ENCODE peak calls at places on chromosomes 16 and 17, in seven cellular contexts. K is CD8-positive, alpha-beta memory T cell; Y is AG08396; D is RPMI7951; W is T-cell; Z is pancreas; R is left ventricle myocardium superior. G is an unnamed sample.

GRCh38 chr16:70691223-70692129 is 5.6 kb upstream of the MTSS2 start:
- DNase-seq in R (peak; percentile 77), K (no peak), Y (peak; percentile 91), Z (peak; percentile 29), D (peak; percentile 99), W (no peak), G (peak; percentile 86)

GRCh38 chr16:49093939-49094338 is 187.7 kb downstream of the CBLN1 start:
- DNase-seq in R (no peak), W (no peak), Y (no peak), D (no peak), Z (no peak), K (no peak), G (no peak)

GRCh38 chr16:11405331-11406176 is 60.3 kb downstream of the RMI2 start:
- DNase-seq in Y (peak; percentile 56), W (peak; percentile 38), D (peak; percentile 31), R (peak; percentile 30), Z (no peak), K (peak; percentile 17), G (no peak)

GRCh38 chr17:82083009-82083408 is 15.0 kb downstream of the FASN start:
- DNase-seq in D (no peak), Y (no peak), W (no peak), Z (no peak), K (no peak), R (no peak), G (no peak)

GRCh38 chr17:27244481-27245223 is 49.3 kb upstream of the WSB1 start:
- DNase-seq in K (no peak), Z (peak; percentile 32), W (no peak), R (peak; percentile 78), Y (peak; percentile 79), D (peak; percentile 74), G (peak; percentile 89)

GRCh38 chr16:12162151-12162559 is 185.6 kb downstream of the SNX29 start:
- DNase-seq in Z (no peak), W (no peak), R (no peak), D (no peak), K (no peak), Y (no peak), G (no peak)

GRCh38 chr17:80931421-80932265 is 60.0 kb upstream of the CHMP6 start:
- DNase-seq in D (peak; percentile 67), K (no peak), W (no peak), R (no peak), Z (no peak), Y (peak; percentile 93), G (peak; percentile 22)

GRCh38 chr17:69066482-69066881 is 5.8 kb upstream of the ABCA9 start:
- DNase-seq in D (no peak), K (no peak), W (no peak), Z (no peak), Y (no peak), R (no peak), G (no peak)

GRCh38 chr17:64500923-64501765 is 4.3 kb upstream of the POLG2 start:
- DNase-seq in W (no peak), D (no peak), Y (no peak), R (no peak), K (no peak), Z (no peak), G (no peak)

GRCh38 chr16:6031102-6031501 is 933.5 kb upstream of the EEF2KMT start:
- DNase-seq in K (no peak), Z (no peak), W (no peak), Y (no peak), R (no peak), D (no peak), G (no peak)

GRCh38 chr16:85637061-85637807 is 24.1 kb downstream of the GSE1 start:
- DNase-seq in W (no peak), Z (no peak), Y (no peak), R (no peak), K (no peak), D (no peak), G (no peak)

GRCh38 chr16:69564845-69565610 is 738 bp upstream of the NFAT5 start:
- DNase-seq in W (no peak), Z (no peak), K (peak; percentile 37), D (no peak), Y (peak; percentile 5), R (no peak), G (no peak)

GRCh38 chr16:56911771-56912541 is 20.0 kb upstream of the HERPUD1 start:
- DNase-seq in Y (peak; percentile 29), W (no peak), D (peak; percentile 61), Z (no peak), R (peak; percentile 55), K (no peak), G (peak; percentile 81)

GRCh38 chr16:49543315-49543946 is 169.8 kb downstream of the C16orf78 start:
- DNase-seq in D (no peak), Z (no peak), R (no peak), K (no peak), W (no peak), Y (no peak), G (no peak)

GRCh38 chr17:65356524-65356923 is 204.9 kb downstream of the AXIN2 start:
- DNase-seq in Y (no peak), W (no peak), R (no peak), Z (no peak), D (no peak), K (no peak), G (no peak)

GRCh38 chr17:44095647-44096496 is 25.3 kb downstream of the G6PC3 start:
- DNase-seq in Z (no peak), Y (peak; percentile 77), D (peak; percentile 92), K (no peak), W (no peak), R (peak; percentile 72), G (peak; percentile 84)

GRCh38 chr16:85316944-85317343 is 204.7 kb upstream of the CIBAR2 start:
- DNase-seq in Z (no peak), K (no peak), W (no peak), Y (no peak), R (no peak), D (no peak), G (no peak)

GRCh38 chr17:41523225-41523593 is 4.5 kb upstream of the KRT15 start:
- DNase-seq in R (no peak), K (no peak), D (no peak), Y (no peak), W (no peak), Z (no peak), G (no peak)

GRCh38 chr16:89396156-89396555 is 94.2 kb downstream of the ANKRD11 start:
- DNase-seq in D (no peak), R (no peak), W (no peak), Z (no peak), Y (no peak), K (no peak), G (no peak)

GRCh38 chr16:85286970-85287814 is 174.9 kb upstream of the CIBAR2 start:
- DNase-seq in Z (no peak), W (no peak), R (peak; percentile 73), K (no peak), D (peak; percentile 94), Y (peak; percentile 70), G (peak; percentile 83)

GRCh38 chr17:78478757-78479297 is 98.4 kb downstream of the DNAH17 start:
- DNase-seq in W (no peak), Z (no peak), K (no peak), R (no peak), Y (no peak), D (no peak), G (no peak)

GRCh38 chr16:35386619-35387018 is 1927.2 kb downstream of the TP53TG3F start:
- DNase-seq in Y (no peak), Z (no peak), R (no peak), D (no peak), W (no peak), K (no peak), G (no peak)

GRCh38 chr17:18191967-18192366 is 8.3 kb downstream of the ALKBH5 start:
- DNase-seq in R (no peak), Z (no peak), D (no peak), Y (no peak), W (no peak), K (no peak), G (no peak)

GRCh38 chr17:7687072-7687907 is at the start of gene TP53:
- DNase-seq in W (peak; percentile 90), D (peak; percentile 91), K (peak; percentile 86), Y (peak; percentile 78), R (peak; percentile 84), Z (peak; percentile 87), G (peak; percentile 90)

GRCh38 chr16:59067207-59067606 is 333.1 kb upstream of the GOT2 start:
- DNase-seq in D (no peak), R (no peak), Y (no peak), K (no peak), Z (no peak), W (no peak), G (no peak)

GRCh38 chr16:13168091-13168572 is 266.7 kb downstream of the SHISA9 start:
- DNase-seq in D (peak; percentile 3), K (no peak), Y (no peak), W (no peak), R (no peak), Z (no peak), G (no peak)

GRCh38 chr16:4501071-4501478 is 24.9 kb downstream of the HMOX2 start:
- DNase-seq in W (no peak), K (no peak), R (no peak), D (no peak), Z (no peak), Y (no peak), G (no peak)

GRCh38 chr17:50361561-50362480 is 11.2 kb downstream of the MRPL27 start:
- DNase-seq in W (peak; percentile 52), Y (peak; percentile 84), K (peak; percentile 59), Z (no peak), R (no peak), D (peak; percentile 53), G (no peak)

GRCh38 chr17:10161392-10161791 is 37.0 kb downstream of the GAS7 start:
- DNase-seq in D (no peak), W (no peak), R (no peak), K (no peak), Z (no peak), Y (no peak), G (no peak)

GRCh38 chr17:80947200-80947940 is 44.3 kb upstream of the CHMP6 start:
- DNase-seq in W (no peak), R (no peak), D (no peak), Y (no peak), Z (peak; percentile 4), K (no peak), G (peak; percentile 44)

GRCh38 chr16:8623634-8624033 is 2.1 kb downstream of the METTL22 start:
- DNase-seq in Z (no peak), R (no peak), Y (peak; percentile 54), D (peak; percentile 11), W (no peak), K (no peak), G (no peak)

GRCh38 chr17:69761767-69762321 is 313.2 kb upstream of the KCNJ16 start:
- DNase-seq in Z (no peak), D (peak; percentile 77), K (no peak), Y (peak; percentile 59), R (no peak), W (no peak), G (no peak)

GRCh38 chr16:85566502-85567100 is 46.5 kb upstream of the GSE1 start:
- DNase-seq in D (no peak), Z (no peak), R (no peak), Y (no peak), W (no peak), K (no peak), G (no peak)

GRCh38 chr16:48408688-48409087 is 23.5 kb upstream of the SIAH1 start:
- DNase-seq in Y (peak; percentile 49), Z (no peak), W (no peak), R (peak; percentile 51), K (no peak), D (peak; percentile 70), G (peak; percentile 68)

GRCh38 chr16:79970551-79971236 is 370.2 kb upstream of the MAF start:
- DNase-seq in K (no peak), D (peak; percentile 65), Z (no peak), W (no peak), Y (no peak), R (peak; percentile 67), G (no peak)

GRCh38 chr16:15682105-15682570 is 32.1 kb downstream of the NDE1 start:
- DNase-seq in Y (peak; percentile 46), D (peak; percentile 76), W (peak; percentile 17), R (no peak), K (no peak), Z (no peak), G (no peak)

GRCh38 chr17:11241611-11242226 is 706 bp downstream of the SHISA6 start:
- DNase-seq in K (no peak), D (no peak), W (no peak), R (peak; percentile 38), Y (no peak), Z (peak; percentile 47), G (no peak)

GRCh38 chr16:23423496-23424049 is 29.4 kb downstream of the COG7 start:
- DNase-seq in D (peak; percentile 93), W (no peak), Z (peak; percentile 52), K (no peak), Y (peak; percentile 84), R (peak; percentile 43), G (no peak)

G was measured in Right ventricle myocardium inferior.